ENCODE peak calls at places on chromosomes 12 and 14, in five cellular contexts. R is nephron progenitor cell; D is GM23338; H is psoas muscle; X is CD4-positive, alpha-beta T cell. M is an unnamed sample.
A peak's percentile ranks its signal among the peaks of the same experiment; 100 is the strongest.

GRCh38 chr12:59322473-59322872 is 273.4 kb upstream of the SLC16A7 start:
- DNase-seq in R (no peak), D (no peak), H (no peak), X (no peak), M (no peak)

GRCh38 chr14:101784631-101785030 is 23.1 kb downstream of the PPP2R5C start:
- DNase-seq in R (no peak), D (no peak), H (no peak), X (no peak), M (no peak)

GRCh38 chr12:98403936-98404335 is 111.5 kb upstream of the TMPO start:
- DNase-seq in R (no peak), D (no peak), H (no peak), X (no peak), M (no peak)

GRCh38 chr12:124777399-124778372 is 86.0 kb downstream of the SCARB1 start:
- DNase-seq in R (no peak), D (no peak), H (peak; percentile 62), X (no peak), M (no peak)

GRCh38 chr12:124921200-124922008 is 7.0 kb upstream of the UBC start:
- DNase-seq in R (peak; percentile 74), D (peak; percentile 76), H (peak; percentile 49), X (peak; percentile 34), M (peak; percentile 91)

GRCh38 chr14:52876311-52876710 is 74.5 kb downstream of the FERMT2 start:
- DNase-seq in R (no peak), D (peak; percentile 47), H (no peak), X (no peak), M (peak; percentile 33)

GRCh38 chr14:73457935-73458218 is 469 bp downstream of the NUMB start:
- DNase-seq in R (no peak), D (no peak), H (no peak), X (peak; percentile 4), M (no peak)

GRCh38 chr12:44000309-44000952 is 164.6 kb downstream of the TMEM117 start:
- DNase-seq in R (peak; percentile 29), D (peak; percentile 89), H (no peak), X (no peak), M (peak; percentile 61)

GRCh38 chr14:29716150-29716549 is 211.5 kb downstream of the PRKD1 start:
- DNase-seq in R (no peak), D (no peak), H (no peak), X (no peak), M (no peak)

GRCh38 chr12:13100610-13100881 is 2.9 kb downstream of the GSG1 start:
- DNase-seq in R (no peak), D (no peak), H (no peak), X (no peak), M (no peak)

GRCh38 chr12:93297032-93297431 is 80.7 kb upstream of the NUDT4 start:
- DNase-seq in R (no peak), D (no peak), H (no peak), X (no peak), M (no peak)

GRCh38 chr12:19239616-19240234 is 110.2 kb downstream of the PLEKHA5 start:
- DNase-seq in R (no peak), D (no peak), H (no peak), X (no peak), M (no peak)

GRCh38 chr14:54651018-54651351 is 84.1 kb downstream of the SAMD4A start:
- DNase-seq in R (no peak), D (no peak), H (no peak), X (no peak), M (no peak)

GRCh38 chr12:49937639-49938300 is 12.8 kb upstream of the AQP2 start:
- DNase-seq in R (no peak), D (no peak), H (no peak), X (no peak), M (no peak)

GRCh38 chr14:91078095-91078737 is 17.8 kb upstream of the RPS6KA5 start:
- DNase-seq in R (no peak), D (no peak), H (no peak), X (no peak), M (no peak)

GRCh38 chr12:4284306-4284705 is 10.7 kb downstream of the CCND2 start:
- DNase-seq in R (no peak), D (no peak), H (no peak), X (no peak), M (no peak)

GRCh38 chr12:43836455-43836989 is 641 bp downstream of the TMEM117 start:
- DNase-seq in R (no peak), D (no peak), H (no peak), X (no peak), M (peak; percentile 27)

GRCh38 chr12:126454581-126454980 is 1389.3 kb downstream of the AACS start:
- DNase-seq in R (no peak), D (peak; percentile 8), H (no peak), X (no peak), M (no peak)

GRCh38 chr14:92578511-92578910 is 64.9 kb downstream of the RIN3 start:
- DNase-seq in R (no peak), D (no peak), H (no peak), X (no peak), M (peak; percentile 32)

GRCh38 chr12:41521872-41522379 is 333.8 kb downstream of the PDZRN4 start:
- DNase-seq in R (no peak), D (no peak), H (no peak), X (no peak), M (peak; percentile 88)

GRCh38 chr12:52581066-52581465 is 7.4 kb upstream of the KRT74 start:
- DNase-seq in R (no peak), D (no peak), H (no peak), X (no peak), M (no peak)

DNA sequence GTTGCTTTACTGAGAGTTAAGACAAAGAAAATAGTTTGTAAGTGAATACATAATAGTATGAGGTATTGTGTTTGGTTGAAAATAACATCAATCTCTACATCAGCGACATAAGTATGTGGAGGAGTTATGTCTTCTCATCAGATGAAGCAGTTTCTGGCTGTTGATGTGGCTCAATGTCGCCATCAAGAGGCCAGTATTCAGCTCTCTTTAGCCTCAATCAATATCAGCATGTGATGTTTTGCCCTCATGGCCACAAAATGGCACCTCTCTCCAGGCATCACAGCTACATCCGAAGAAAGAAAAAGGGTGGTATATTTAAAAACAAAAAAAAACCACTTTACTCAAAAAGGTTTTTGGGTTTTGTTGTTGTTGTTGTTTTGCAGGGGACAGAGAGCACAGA is 302.3 kb upstream of the TMEM132C start:
- DNase-seq in R (no peak), D (peak; percentile 5), H (no peak), X (no peak), M (no peak)
- TF ChIP-seq CTCF in R (no peak), D (peak; percentile 44), H (no peak), X (no peak), M (no peak)

GRCh38 chr12:1800646-1801284 is 19.6 kb upstream of the LRTM2 start:
- DNase-seq in R (peak; percentile 51), D (peak; percentile 84), H (no peak), X (no peak), M (peak; percentile 21)
- TF ChIP-seq CTCF in R (peak; percentile 47), D (peak; percentile 80), H (peak; percentile 33), X (no peak), M (peak; percentile 60)

GRCh38 chr12:101826766-101827368 is 3.9 kb downstream of the GNPTAB start:
- DNase-seq in R (no peak), D (no peak), H (no peak), X (no peak), M (no peak)

GRCh38 chr12:101824831-101825230 is 5.9 kb downstream of the GNPTAB start:
- DNase-seq in R (no peak), D (peak; percentile 50), H (no peak), X (no peak), M (no peak)

GRCh38 chr12:101819467-101819866 is 11.3 kb downstream of the GNPTAB start:
- DNase-seq in R (no peak), D (no peak), H (no peak), X (no peak), M (no peak)

GRCh38 chr12:101823039-101823438 is 7.7 kb downstream of the GNPTAB start:
- DNase-seq in R (no peak), D (no peak), H (no peak), X (no peak), M (no peak)

GRCh38 chr12:101823891-101824290 is 6.9 kb downstream of the GNPTAB start:
- DNase-seq in R (peak; percentile 7), D (peak; percentile 87), H (peak; percentile 23), X (peak; percentile 47), M (no peak)
- TF ChIP-seq CTCF in R (peak; percentile 11), D (no peak), H (no peak), X (peak; percentile 42), M (peak; percentile 25)

GRCh38 chr14:99575043-99576023 is 28.7 kb downstream of the CCDC85C start:
- DNase-seq in R (no peak), D (no peak), H (no peak), X (no peak), M (peak; percentile 19)
- TF ChIP-seq CTCF in R (peak; percentile 16), D (peak; percentile 52), H (no peak), X (no peak), M (peak; percentile 58)

GRCh38 chr12:70365398-70365647 is 767 bp upstream of the KCNMB4 start:
- DNase-seq in R (no peak), D (peak; percentile 43), H (no peak), X (no peak), M (no peak)

GRCh38 chr12:70366581-70367267 is 634 bp downstream of the KCNMB4 start:
- DNase-seq in R (peak; percentile 65), D (peak; percentile 68), H (peak; percentile 28), X (peak; percentile 57), M (no peak)

GRCh38 chr12:70367268-70368141 is 1.4 kb downstream of the KCNMB4 start:
- DNase-seq in R (no peak), D (peak; percentile 30), H (no peak), X (no peak), M (no peak)

GRCh38 chr12:70364695-70365397 is 1.2 kb upstream of the KCNMB4 start:
- DNase-seq in R (no peak), D (no peak), H (no peak), X (no peak), M (no peak)

DNA sequence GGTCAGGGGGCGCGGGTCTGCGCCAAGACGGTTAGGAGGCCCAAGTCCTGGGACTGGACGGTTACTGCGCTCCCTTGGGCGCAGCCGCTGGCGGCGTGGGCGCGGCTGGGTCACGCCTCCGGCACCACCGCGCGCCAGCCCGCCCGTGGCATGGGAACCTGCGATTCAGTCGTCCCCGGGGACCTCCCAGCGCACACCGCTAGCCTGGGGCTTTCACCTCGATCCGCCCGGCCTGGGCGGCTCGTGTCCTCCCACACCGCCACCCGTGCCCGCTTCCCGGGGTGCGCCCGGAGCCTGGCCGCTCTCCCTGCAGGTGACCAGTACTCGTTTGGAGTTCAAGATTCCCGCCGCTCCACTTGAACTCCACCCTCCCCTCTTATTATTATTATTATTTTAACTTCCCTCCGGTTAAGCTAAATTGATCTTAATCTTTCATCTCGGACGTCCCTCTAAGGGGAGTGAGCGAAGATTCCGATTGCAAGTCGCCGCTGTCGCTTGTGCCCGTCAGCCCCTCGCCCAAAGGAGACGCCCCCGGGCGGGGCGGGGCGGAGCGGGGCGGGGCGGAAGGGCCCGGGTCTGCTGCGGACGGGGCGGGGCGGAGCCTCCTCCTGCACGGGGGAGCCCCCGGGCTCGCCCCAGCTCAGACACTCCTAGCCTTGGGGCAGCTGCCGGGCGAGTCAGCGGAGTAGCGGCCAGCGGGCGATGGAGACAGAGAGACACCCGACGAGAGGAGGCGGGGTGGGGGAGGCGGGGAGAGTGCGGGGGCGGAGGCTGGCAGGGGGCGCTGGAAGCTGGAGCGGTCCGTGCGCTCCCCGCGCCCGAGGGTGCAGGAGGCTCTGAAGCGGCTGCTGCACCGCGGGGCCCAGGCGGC is at the start of gene KCNMB4:
- DNase-seq in R (peak; percentile 92), D (peak; percentile 93), H (peak; percentile 73), X (peak; percentile 73), M (no peak)
- TF ChIP-seq CTCF in R (no peak), D (no peak), H (no peak), X (no peak), M (no peak)

GRCh38 chr12:54159140-54159539 is 29.6 kb downstream of the SMUG1 start:
- DNase-seq in R (peak; percentile 68), D (peak; percentile 94), H (no peak), X (no peak), M (no peak)
- TF ChIP-seq CTCF in R (no peak), D (peak; percentile 21), H (no peak), X (no peak), M (no peak)

M was measured in HFFc6.